ENCODE peak calls at places on chromosomes 5 and 9, in nine cellular contexts. C is NCI-H1417, F is heart right ventricle, M is HTR-8/SVneo, D is activated gamma-delta T cell, Z is hepatic stellate cell, H is COR-L47, T is ELR, I is right lobe of liver. P is an unnamed sample.

GRCh38 chr5:162929104-162929503 is 508.3 kb upstream of the CCNG1 start:
- DNase-seq in C (no peak), F (no peak), M (no peak), D (no peak), Z (no peak), H (no peak), T (no peak), I (no peak), P (no peak)

GRCh38 chr9:111959468-111959941 is 62.9 kb downstream of the UGCG start:
- DNase-seq in C (no peak), F (no peak), M (no peak), D (no peak), Z (peak), H (no peak), T (peak), I (peak), P (no peak)

GRCh38 chr5:178329331-178329730 is 96.7 kb upstream of the PHYKPL start:
- DNase-seq in C (no peak), F (no peak), M (no peak), D (no peak), Z (no peak), H (no peak), T (no peak), I (no peak), P (no peak)

GRCh38 chr9:68851657-68852056 is 146.6 kb downstream of the PIP5K1B start:
- DNase-seq in C (no peak), F (no peak), M (no peak), D (no peak), Z (no peak), H (no peak), T (peak), I (no peak), P (no peak)

GRCh38 chr5:89315194-89315593 is 432.2 kb upstream of the MEF2C start:
- DNase-seq in C (no peak), F (no peak), M (no peak), D (no peak), Z (no peak), H (no peak), T (no peak), I (peak), P (no peak)

GRCh38 chr5:17248999-17249634 is 31.7 kb downstream of the BASP1 start:
- DNase-seq in C (no peak), F (no peak), M (peak), D (no peak), Z (peak), H (no peak), T (peak), I (no peak), P (peak)

GRCh38 chr9:121222524-121223171 is 21.0 kb upstream of the RAB14 start:
- DNase-seq in C (peak), F (no peak), M (peak), D (no peak), Z (peak), H (peak), T (peak), I (no peak), P (peak)

GRCh38 chr5:138760448-138761110 is 7.4 kb downstream of the CTNNA1 start:
- DNase-seq in C (no peak), F (no peak), M (no peak), D (no peak), Z (no peak), H (no peak), T (peak), I (no peak), P (no peak)

GRCh38 chr5:176408590-176408989 is 7.7 kb downstream of the CLTB start:
- DNase-seq in C (no peak), F (no peak), M (no peak), D (no peak), Z (no peak), H (no peak), T (no peak), I (no peak), P (no peak)

P was measured in glomerular endothelial cell.